ENCODE peak calls at places on chromosome 2, in six cellular contexts. H is tibial nerve, R is fibroblast of mammary gland, O is choroid plexus epithelial cell, J is bronchial epithelial cell, D is cardiac muscle cell. W is an unnamed sample.

GRCh38 chr2:128442891-128443302 is 124.2 kb upstream of the HS6ST1 start:
- DNase-seq in H (no peak), R (no peak), O (peak), J (no peak), D (peak), W (no peak)

GRCh38 chr2:27518113-27518781 is 21.6 kb downstream of the GCKR start:
- DNase-seq in H (no peak), R (no peak), O (no peak), J (no peak), D (no peak), W (no peak)

GRCh38 chr2:126970583-126970982 is 71.9 kb downstream of the TEX51 start:
- DNase-seq in H (no peak), R (no peak), O (peak), J (no peak), D (no peak), W (no peak)

GRCh38 chr2:241142593-241142992 is 6.7 kb downstream of the PASK start:
- DNase-seq in H (no peak), R (no peak), O (no peak), J (no peak), D (no peak), W (no peak)

GRCh38 chr2:160584972-160585494 is 91.4 kb upstream of the RBMS1 start:
- DNase-seq in H (no peak), R (peak), O (peak), J (no peak), D (peak), W (no peak)

GRCh38 chr2:241064008-241064801 is 37.9 kb downstream of the MTERF4 start:
- DNase-seq in H (no peak), R (no peak), O (no peak), J (peak), D (no peak), W (no peak)

GRCh38 chr2:120861576-120862191 is 126.0 kb downstream of the GLI2 start:
- DNase-seq in H (no peak), R (peak), O (peak), J (no peak), D (no peak), W (no peak)

GRCh38 chr2:224023188-224023587 is 15.9 kb downstream of the SERPINE2 start:
- DNase-seq in H (no peak), R (peak), O (peak), J (peak), D (no peak), W (no peak)

GRCh38 chr2:120396519-120397361 is 50.8 kb downstream of the INHBB start:
- DNase-seq in H (no peak), R (no peak), O (no peak), J (no peak), D (no peak), W (no peak)

GRCh38 chr2:240989451-240990265 is 8.8 kb upstream of the SNED1 start:
- DNase-seq in H (no peak), R (peak), O (peak), J (no peak), D (peak), W (no peak)

GRCh38 chr2:109497447-109497846 is 116.3 kb downstream of the SEPTIN10 start:
- DNase-seq in H (no peak), R (peak), O (no peak), J (no peak), D (no peak), W (no peak)

GRCh38 chr2:222805591-222806304 is 55.1 kb upstream of the ACSL3 start:
- DNase-seq in H (no peak), R (no peak), O (no peak), J (peak), D (peak), W (no peak)

GRCh38 chr2:241422350-241422749 is 66.3 kb downstream of the FARP2 start:
- DNase-seq in H (no peak), R (no peak), O (no peak), J (no peak), D (no peak), W (no peak)

GRCh38 chr2:127560201-127560928 is 24.9 kb downstream of the MYO7B start:
- DNase-seq in H (no peak), R (peak), O (no peak), J (no peak), D (no peak), W (no peak)

GRCh38 chr2:8107979-8108378 is 573.9 kb upstream of the ID2 start:
- DNase-seq in H (no peak), R (no peak), O (no peak), J (no peak), D (no peak), W (no peak)

GRCh38 chr2:23988371-23988770 is 21.5 kb upstream of the MFSD2B start:
- DNase-seq in H (no peak), R (peak), O (peak), J (peak), D (no peak), W (no peak)

GRCh38 chr2:50492452-50492851 is 539.5 kb downstream of the NRXN1 start:
- DNase-seq in H (peak), R (peak), O (peak), J (peak), D (peak), W (no peak)

GRCh38 chr2:143617803-143618415 is 488.7 kb downstream of the ARHGAP15 start:
- DNase-seq in H (no peak), R (no peak), O (no peak), J (no peak), D (no peak), W (no peak)

GRCh38 chr2:186108470-186108869 is 369.9 kb downstream of the FSIP2 start:
- DNase-seq in H (no peak), R (no peak), O (no peak), J (no peak), D (no peak), W (no peak)

GRCh38 chr2:173107629-173108022 is 32.0 kb downstream of the MAP3K20 start:
- DNase-seq in H (no peak), R (no peak), O (no peak), J (no peak), D (no peak), W (no peak)

GRCh38 chr2:57877811-57878572 is 168.6 kb upstream of the VRK2 start:
- DNase-seq in H (no peak), R (no peak), O (no peak), J (peak), D (no peak), W (no peak)

GRCh38 chr2:224354631-224355211 is 47.2 kb downstream of the FAM124B start:
- DNase-seq in H (no peak), R (peak), O (no peak), J (no peak), D (peak), W (no peak)

GRCh38 chr2:54665436-54665856 is 58.0 kb upstream of the EML6 start:
- DNase-seq in H (peak), R (peak), O (peak), J (peak), D (peak), W (no peak)

GRCh38 chr2:100893753-100894530 is 74.0 kb downstream of the NPAS2 start:
- DNase-seq in H (no peak), R (no peak), O (no peak), J (no peak), D (no peak), W (no peak)

GRCh38 chr2:108449410-108450200 is 599 bp downstream of the GCC2 start:
- DNase-seq in H (peak), R (peak), O (peak), J (peak), D (peak), W (no peak)

GRCh38 chr2:8002765-8003393 is 679.0 kb upstream of the ID2 start:
- DNase-seq in H (no peak), R (no peak), O (peak), J (no peak), D (peak), W (no peak)

GRCh38 chr2:74816540-74817331 is 17.2 kb upstream of the HK2 start:
- DNase-seq in H (no peak), R (no peak), O (no peak), J (no peak), D (no peak), W (no peak)

GRCh38 chr2:14632133-14632936 is at the start of gene LRATD1:
- DNase-seq in H (peak), R (peak), O (peak), J (peak), D (peak), W (peak)

GRCh38 chr2:113876503-113877387 is 13.1 kb upstream of the ACTR3 start:
- DNase-seq in H (no peak), R (no peak), O (no peak), J (peak), D (peak), W (no peak)

GRCh38 chr2:23286765-23287155 is 98.2 kb upstream of the KLHL29 start:
- DNase-seq in H (peak), R (peak), O (peak), J (peak), D (peak), W (no peak)

GRCh38 chr2:68009526-68009925 is 53.3 kb downstream of the C1D start:
- DNase-seq in H (no peak), R (no peak), O (no peak), J (no peak), D (no peak), W (no peak)

GRCh38 chr2:65396348-65397026 is 35.9 kb downstream of the SPRED2 start:
- DNase-seq in H (no peak), R (peak), O (peak), J (peak), D (peak), W (no peak)

GRCh38 chr2:120791961-120792295 is 56.3 kb downstream of the GLI2 start:
- DNase-seq in H (no peak), R (no peak), O (no peak), J (peak), D (no peak), W (no peak)

GRCh38 chr2:111156529-111156928 is 35.8 kb downstream of the BCL2L11 start:
- DNase-seq in H (no peak), R (no peak), O (no peak), J (no peak), D (no peak), W (no peak)

GRCh38 chr2:98517636-98518035 is 73.0 kb downstream of the INPP4A start:
- DNase-seq in H (no peak), R (peak), O (no peak), J (no peak), D (no peak), W (no peak)

GRCh38 chr2:98515571-98515927 is 70.9 kb downstream of the INPP4A start:
- DNase-seq in H (no peak), R (no peak), O (peak), J (no peak), D (no peak), W (no peak)

GRCh38 chr2:98519851-98520250 is 75.2 kb downstream of the INPP4A start:
- DNase-seq in H (no peak), R (no peak), O (no peak), J (no peak), D (no peak), W (no peak)

GRCh38 chr2:98519156-98519555 is 74.5 kb downstream of the INPP4A start:
- DNase-seq in H (no peak), R (no peak), O (peak), J (no peak), D (no peak), W (no peak)

DNA sequence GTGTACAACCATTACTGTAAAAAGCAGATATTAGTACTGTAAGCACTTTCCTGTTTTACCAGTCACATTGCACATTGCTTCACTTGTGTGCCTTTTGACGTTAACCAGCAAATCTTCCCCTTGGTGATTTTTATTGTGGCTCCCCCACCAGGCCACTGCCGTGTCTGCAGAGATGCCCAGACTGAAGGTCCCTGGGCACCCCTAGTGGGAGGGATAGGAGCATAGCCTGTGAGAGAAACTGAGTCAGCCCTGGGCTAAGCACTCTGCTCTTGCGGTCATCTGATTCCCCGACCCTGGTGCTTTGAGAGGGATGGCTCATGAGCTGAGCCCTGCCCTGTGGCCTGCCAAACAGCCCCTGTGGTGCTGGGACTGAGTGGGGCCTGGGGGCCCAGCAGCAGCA is 73.4 kb downstream of the INPP4A start:
- DNase-seq in H (no peak), R (peak), O (peak), J (peak), D (peak), W (no peak)
- TF ChIP-seq CTCF in H (no peak), R (peak), O (peak), J (peak), D (peak), W (peak)

DNA sequence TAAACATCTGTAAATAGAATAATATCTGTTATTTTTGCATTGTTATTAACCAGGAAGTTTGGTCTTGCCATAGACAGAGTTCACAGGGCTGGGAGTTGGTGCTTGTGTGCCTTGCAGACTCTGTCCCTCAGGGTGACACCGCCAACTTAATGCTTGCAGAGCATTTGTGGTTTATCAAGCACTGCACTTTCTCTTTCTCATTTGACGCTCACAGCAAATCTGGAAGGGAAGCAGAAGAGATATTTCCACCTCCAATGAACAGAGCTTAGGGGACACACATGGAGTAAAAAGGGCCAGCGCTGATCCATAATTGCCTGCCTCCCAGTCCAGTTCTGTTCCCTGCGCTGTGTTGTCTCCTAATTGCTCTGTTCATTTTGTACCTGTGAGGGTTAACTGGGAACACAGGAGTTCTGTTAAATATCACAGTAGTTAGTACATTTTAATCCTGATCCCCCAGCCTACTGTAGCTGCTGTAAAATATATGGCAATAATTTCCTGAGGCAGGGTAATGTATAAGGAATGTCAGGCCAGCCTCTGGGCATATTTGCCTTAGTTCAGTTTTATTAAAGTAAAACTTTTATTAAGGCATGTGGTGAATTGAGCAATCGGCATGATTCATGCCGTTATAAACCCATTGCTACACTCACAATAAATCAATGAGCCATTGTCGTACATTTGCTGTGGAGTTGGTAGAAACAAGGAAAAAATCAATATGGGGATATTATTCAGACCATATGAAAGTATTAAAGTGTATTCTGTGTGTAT is 182.5 kb upstream of the OSR1 start:
- DNase-seq in H (peak), R (peak), O (peak), J (peak), D (peak), W (no peak)
- TF ChIP-seq CTCF in H (no peak), R (no peak), O (no peak), J (no peak), D (no peak), W (no peak)

DNA sequence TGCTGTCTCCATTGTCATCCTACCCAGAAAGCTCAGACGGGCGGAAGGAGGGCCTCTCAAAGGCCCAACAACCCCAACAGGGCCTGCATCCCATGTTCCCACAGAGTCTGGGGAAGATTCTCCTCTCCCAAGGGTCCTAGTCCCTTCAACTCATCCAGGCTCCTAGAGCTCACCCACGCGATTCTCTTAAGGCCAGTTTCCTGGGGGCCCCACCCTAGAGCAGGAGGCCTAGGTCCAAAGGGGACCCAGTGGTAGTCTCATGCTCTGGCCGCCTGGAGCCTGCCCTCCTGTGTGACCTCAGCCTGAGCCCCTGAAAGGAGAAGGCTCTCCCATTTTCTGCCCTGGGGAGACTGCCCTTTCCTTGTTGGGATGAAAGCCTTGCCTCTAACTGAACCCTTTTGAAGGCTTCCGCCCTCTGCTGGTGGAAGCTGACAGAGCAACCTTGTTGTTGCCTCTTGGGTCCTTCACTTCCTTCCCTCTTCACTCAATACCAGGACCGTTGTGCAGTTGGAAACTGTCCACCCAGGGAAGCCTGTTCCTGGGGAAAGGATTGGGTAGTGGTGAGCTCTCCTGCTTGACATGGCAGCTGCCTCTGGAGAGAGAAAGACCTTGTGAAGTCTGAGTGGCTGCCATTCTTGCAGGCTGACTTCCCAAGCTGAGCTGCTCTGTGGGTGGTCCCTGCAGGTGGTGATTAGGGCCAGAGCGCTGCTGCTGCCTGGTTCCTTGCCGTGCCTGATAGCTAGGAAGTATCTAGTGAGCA is 86.0 kb upstream of the ALPP start:
- DNase-seq in H (peak), R (peak), O (peak), J (peak), D (peak), W (no peak)
- TF ChIP-seq CTCF in H (peak), R (peak), O (peak), J (peak), D (peak), W (peak)

GRCh38 chr2:112807233-112807807 is 23.0 kb upstream of the IL1A start:
- DNase-seq in H (no peak), R (no peak), O (peak), J (no peak), D (no peak), W (no peak)
- TF ChIP-seq CTCF in H (no peak), R (no peak), O (peak), J (no peak), D (no peak), W (no peak)

GRCh38 chr2:154375625-154376020 is 322.9 kb upstream of the KCNJ3 start:
- DNase-seq in H (no peak), R (peak), O (peak), J (peak), D (peak), W (no peak)
- TF ChIP-seq CTCF in H (no peak), R (peak), O (no peak), J (peak), D (no peak), W (peak)

W was measured in D721Med.